ENCODE peak calls at places on chromosome 19, in seven cellular contexts. E is left colon; L is activated CD4-positive, alpha-beta T cell treated with anti-CD3 and anti-CD28 coated beads, Interleukin-2, amount 50 U/mL, for 24 hours; Q is HCT116; F is stimulated activated CD4-positive, alpha-beta T cell treated with anti-CD3 and anti-CD28 coated beads, Interleukin-2, amount 100 ng/mL, for 24 hours; C is endothelial cell; G is caudate nucleus. R is an unnamed sample.

GRCh38 chr19:15248106-15248505 is 15.9 kb upstream of the EPHX3 start:
- DNase-seq in E (no peak), Q (no peak), G (no peak), F (no peak), L (no peak), C (no peak), R (no peak)

GRCh38 chr19:12723643-12724426 is at the start of gene TNPO2:
- DNase-seq in L (peak), C (peak), F (peak), E (peak), Q (peak), G (no peak), R (peak)

GRCh38 chr19:2528543-2529173 is 52.7 kb downstream of the GADD45B start:
- DNase-seq in E (no peak), L (no peak), G (no peak), Q (no peak), F (no peak), C (no peak), R (no peak)

GRCh38 chr19:5942991-5943390 is 28.9 kb downstream of the CAPS start:
- DNase-seq in F (no peak), Q (no peak), L (no peak), G (no peak), E (no peak), C (no peak), R (no peak)

GRCh38 chr19:53424968-53425597 is 6.7 kb upstream of the ZNF761 start:
- DNase-seq in C (peak), E (peak), F (peak), L (peak), G (peak), Q (no peak), R (peak)

GRCh38 chr19:58305932-58306323 is 751 bp downstream of the ERVK3-1 start:
- DNase-seq in E (no peak), G (no peak), F (no peak), Q (no peak), C (no peak), L (no peak), R (no peak)

GRCh38 chr19:9945319-9945966 is 9.1 kb upstream of the OLFM2 start:
- DNase-seq in C (no peak), Q (no peak), E (peak), F (no peak), G (no peak), L (no peak), R (peak)

GRCh38 chr19:41223431-41224234 is 4.6 kb downstream of the AXL start:
- DNase-seq in L (no peak), Q (peak), E (no peak), G (no peak), C (no peak), F (no peak), R (peak)

GRCh38 chr19:38134538-38135149 is 89.4 kb downstream of the DPF1 start:
- DNase-seq in L (no peak), G (no peak), F (peak), Q (no peak), C (peak), E (no peak), R (peak)

GRCh38 chr19:1518471-1518870 is 5.4 kb upstream of the PLK5 start:
- DNase-seq in E (no peak), G (no peak), Q (no peak), L (no peak), C (no peak), F (no peak), R (no peak)

GRCh38 chr19:34969721-34970120 is 5.7 kb upstream of the ZNF792 start:
- DNase-seq in Q (no peak), F (no peak), E (no peak), L (no peak), C (no peak), G (no peak), R (no peak)

GRCh38 chr19:18832331-18833140 is 777 bp downstream of the UPF1 start:
- DNase-seq in F (peak), C (peak), Q (no peak), E (no peak), G (no peak), L (no peak), R (peak)

GRCh38 chr19:45047188-45047797 is 8.4 kb downstream of the CLASRP start:
- DNase-seq in E (no peak), G (no peak), L (no peak), F (no peak), Q (no peak), C (no peak), R (no peak)

GRCh38 chr19:46480409-46480808 is 9.0 kb upstream of the PNMA8A start:
- DNase-seq in L (no peak), C (peak), G (no peak), F (no peak), E (no peak), Q (no peak), R (no peak)

GRCh38 chr19:19746286-19747213 is 13.6 kb upstream of the ZNF14 start:
- DNase-seq in F (no peak), L (no peak), Q (no peak), E (no peak), C (no peak), G (no peak), R (no peak)

GRCh38 chr19:18646535-18647370 is 9.9 kb downstream of the KLHL26 start:
- DNase-seq in Q (no peak), F (no peak), C (no peak), L (no peak), E (no peak), G (no peak), R (no peak)

GRCh38 chr19:2426661-2427322 is 594 bp downstream of the TIMM13 start:
- DNase-seq in Q (peak), G (no peak), L (peak), F (peak), E (peak), C (peak), R (peak)

GRCh38 chr19:42295831-42296525 is 6.0 kb upstream of the PRR19 start:
- DNase-seq in E (peak), G (peak), L (peak), F (peak), Q (peak), C (peak), R (peak)

GRCh38 chr19:50931023-50931422 is 19.8 kb upstream of the KLK4 start:
- DNase-seq in F (no peak), G (no peak), Q (no peak), L (no peak), E (no peak), C (no peak), R (no peak)

GRCh38 chr19:46211201-46211881 is 18.2 kb upstream of the IGFL1 start:
- DNase-seq in C (peak), Q (peak), F (no peak), L (no peak), G (no peak), E (no peak), R (peak)

GRCh38 chr19:4506449-4507149 is 11.7 kb downstream of the PLIN4 start:
- DNase-seq in Q (no peak), E (no peak), F (no peak), L (no peak), C (no peak), G (no peak), R (no peak)

GRCh38 chr19:11699931-11700794 is 38.6 kb downstream of the ZNF823 start:
- DNase-seq in F (no peak), E (no peak), L (no peak), G (no peak), Q (peak), C (peak), R (peak)

GRCh38 chr19:10517760-10518443 is 655 bp upstream of the S1PR5 start:
- DNase-seq in Q (no peak), C (no peak), L (no peak), G (no peak), E (no peak), F (no peak), R (no peak)

GRCh38 chr19:45607071-45608029 is 5.3 kb upstream of the GPR4 start:
- DNase-seq in E (peak), C (peak), L (no peak), F (peak), Q (no peak), G (no peak), R (peak)

GRCh38 chr19:35585844-35586243 is at the start of gene PMIS2:
- DNase-seq in G (no peak), L (no peak), Q (no peak), E (no peak), C (no peak), F (no peak), R (no peak)

GRCh38 chr19:18590273-18591272 is 2.0 kb downstream of the REX1BD start:
- DNase-seq in C (peak), F (no peak), L (no peak), Q (peak), G (no peak), E (peak), R (no peak)